ENCODE peak calls at places on chromosome 19, in four cellular contexts. K is NCI-H524 treated with DMSO at 0.1 percent for 48 hours; J is NCI-H187 treated with DMSO at 0.1 percent for 48 hours; M is activated CD4-positive, CD25-positive, alpha-beta regulatory T cell. R is an unnamed sample.

GRCh38 chr19:17326595-17326966 is 8.1 kb downstream of the ANO8 start:
- DNase-seq in K (no peak), J (no peak), M (no peak), R (no peak)

GRCh38 chr19:50632151-50632835 is 7.4 kb downstream of the SYT3 start:
- DNase-seq in K (no peak), J (no peak), M (no peak), R (no peak)

GRCh38 chr19:55678121-55678671 is 3.2 kb downstream of the EPN1 start:
- DNase-seq in K (no peak), J (no peak), M (no peak), R (no peak)

GRCh38 chr19:3084943-3085342 is 9.2 kb upstream of the GNA11 start:
- DNase-seq in K (no peak), J (no peak), M (no peak), R (no peak)

GRCh38 chr19:33040994-33041827 is 23.5 kb downstream of the RHPN2 start:
- DNase-seq in K (no peak), J (no peak), M (no peak), R (no peak)

GRCh38 chr19:50330365-50331078 is 1.3 kb upstream of the KCNC3 start:
- DNase-seq in K (no peak), J (peak; percentile 72), M (peak; percentile 77), R (peak; percentile 89)

GRCh38 chr19:53131085-53131484 is 1.6 kb downstream of the ZNF415 start:
- DNase-seq in K (no peak), J (no peak), M (no peak), R (no peak)

GRCh38 chr19:7677664-7678311 is 898 bp downstream of the MCEMP1 start:
- DNase-seq in K (no peak), J (no peak), M (no peak), R (no peak)

GRCh38 chr19:31317542-31317941 is 31.7 kb downstream of the TSHZ3 start:
- DNase-seq in K (no peak), J (no peak), M (no peak), R (no peak)

GRCh38 chr19:12789098-12789903 is 2.0 kb upstream of the JUNB start:
- DNase-seq in K (no peak), J (no peak), M (no peak), R (no peak)

GRCh38 chr19:29054886-29055675 is 157.9 kb downstream of the UQCRFS1 start:
- DNase-seq in K (no peak), J (no peak), M (no peak), R (no peak)

GRCh38 chr19:17926044-17926443 is 6.8 kb upstream of the CCDC124 start:
- DNase-seq in K (no peak), J (no peak), M (no peak), R (no peak)

GRCh38 chr19:10116866-10117616 is 2.7 kb downstream of the EIF3G start:
- DNase-seq in K (no peak), J (no peak), M (no peak), R (no peak)

GRCh38 chr19:16070366-16070990 is 5.8 kb upstream of the TPM4 start:
- DNase-seq in K (no peak), J (no peak), M (peak; percentile 82), R (peak; percentile 92)

GRCh38 chr19:40467007-40467565 is 285 bp downstream of the SPTBN4 start:
- DNase-seq in K (no peak), J (no peak), M (no peak), R (no peak)

GRCh38 chr19:10946964-10947657 is 13.7 kb upstream of the SMARCA4 start:
- DNase-seq in K (no peak), J (no peak), M (no peak), R (no peak)

GRCh38 chr19:16315825-16316505 is 8.7 kb upstream of the KLF2 start:
- DNase-seq in K (no peak), J (no peak), M (no peak), R (no peak)

GRCh38 chr19:36488816-36489138 is 584 bp downstream of the ZNF566 start:
- DNase-seq in K (no peak), J (no peak), M (no peak), R (peak; percentile 52)

GRCh38 chr19:3366104-3366760 is at the start of gene NFIC:
- DNase-seq in K (no peak), J (no peak), M (no peak), R (peak; percentile 38)

GRCh38 chr19:16457195-16457953 is 14.4 kb downstream of the EPS15L1 start:
- DNase-seq in K (peak; percentile 70), J (no peak), M (no peak), R (no peak)